ENCODE peak calls at places on chromosomes 12 and 14, in four cellular contexts. S is AG04449, W is HFF-Myc, U is AG04450. M is an unnamed sample.

GRCh38 chr14:75821828-75822521 is 159.8 kb downstream of the TGFB3 start:
- DNase-seq in W (no peak), U (no peak), S (no peak), M (no peak)

GRCh38 chr12:18165889-18166288 is 75.9 kb upstream of the RERGL start:
- DNase-seq in S (no peak), U (no peak), W (no peak), M (no peak)

GRCh38 chr14:52110441-52111086 is 41.7 kb upstream of the NID2 start:
- DNase-seq in S (peak), W (no peak), U (peak), M (no peak)

GRCh38 chr12:106082216-106083175 is 56.3 kb downstream of the NUAK1 start:
- DNase-seq in U (no peak), W (no peak), S (no peak), M (no peak)

GRCh38 chr14:104977681-104978647 is at the start of gene AHNAK2:
- DNase-seq in U (peak), W (no peak), S (no peak), M (peak)

GRCh38 chr12:64452559-64453329 is 824 bp downstream of the TBK1 start:
- DNase-seq in S (peak), U (peak), W (peak), M (no peak)

GRCh38 chr12:30927210-30927576 is 645 bp downstream of the TSPAN11 start:
- DNase-seq in W (no peak), U (no peak), S (no peak), M (no peak)

GRCh38 chr14:31154956-31155355 is 52.6 kb downstream of the HECTD1 start:
- DNase-seq in U (no peak), W (no peak), S (no peak), M (no peak)

GRCh38 chr14:89017417-89017816 is 193.0 kb downstream of the TTC8 start:
- DNase-seq in W (no peak), U (no peak), S (no peak), M (no peak)

GRCh38 chr14:102980409-102980810 is 57.9 kb downstream of the AMN start:
- DNase-seq in W (no peak), U (no peak), S (no peak), M (no peak)

GRCh38 chr14:102683399-102684275 is 91.2 kb downstream of the RCOR1 start:
- DNase-seq in S (no peak), U (no peak), W (no peak), M (no peak)

DNA sequence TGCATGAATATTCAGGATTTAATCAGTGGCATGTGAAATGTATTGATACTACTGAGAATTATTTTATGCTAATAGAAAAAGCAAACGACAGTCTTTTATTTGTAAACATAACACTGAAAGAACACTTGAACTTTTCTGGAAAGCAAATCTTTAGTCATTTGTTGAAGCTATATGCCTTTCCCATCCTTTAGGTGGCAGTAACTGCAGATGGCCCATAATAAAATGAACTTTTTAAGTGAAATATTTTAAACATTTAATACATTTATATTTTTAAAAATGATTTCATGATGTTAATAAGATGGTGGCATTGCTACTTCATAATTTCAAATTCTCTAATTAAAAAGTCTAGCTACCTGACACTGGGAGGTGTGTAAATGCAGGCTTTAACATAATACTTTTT is 13.9 kb upstream of the KRR1 start:
- DNase-seq in S (no peak), W (no peak), U (no peak), M (no peak)
- TF ChIP-seq CTCF in S (peak), W (peak), U (peak), M (peak)

DNA sequence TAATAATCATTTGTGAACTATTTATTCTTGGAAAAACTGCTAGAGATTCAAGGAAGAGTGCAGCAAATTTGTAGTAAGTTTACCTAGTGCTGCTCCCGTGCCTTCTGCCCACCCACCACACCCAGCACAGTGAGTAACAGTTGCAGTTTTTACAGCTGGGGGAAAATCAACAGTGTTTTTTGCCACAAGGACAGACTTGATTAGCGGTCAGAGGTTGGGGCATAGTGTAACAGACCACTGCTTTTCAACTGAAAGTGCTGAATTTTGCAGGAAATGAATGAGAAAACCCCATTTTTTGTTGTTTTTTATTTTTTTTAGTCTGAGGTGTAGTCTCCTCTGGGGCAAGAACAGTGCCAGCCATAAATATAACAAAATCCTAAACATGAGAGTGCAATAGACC is 7.5 kb upstream of the KLRK1 start:
- DNase-seq in W (no peak), S (no peak), U (no peak), M (no peak)
- H3K4me3 ChIP-seq in W (no peak), S (no peak), U (no peak), M (no peak)

GRCh38 chr14:57189070-57189469 is 79.6 kb downstream of the EXOC5 start:
- DNase-seq in S (no peak), W (peak), U (no peak), M (peak)
- TF ChIP-seq CTCF in S (peak), W (no peak), U (no peak), M (peak)

DNA sequence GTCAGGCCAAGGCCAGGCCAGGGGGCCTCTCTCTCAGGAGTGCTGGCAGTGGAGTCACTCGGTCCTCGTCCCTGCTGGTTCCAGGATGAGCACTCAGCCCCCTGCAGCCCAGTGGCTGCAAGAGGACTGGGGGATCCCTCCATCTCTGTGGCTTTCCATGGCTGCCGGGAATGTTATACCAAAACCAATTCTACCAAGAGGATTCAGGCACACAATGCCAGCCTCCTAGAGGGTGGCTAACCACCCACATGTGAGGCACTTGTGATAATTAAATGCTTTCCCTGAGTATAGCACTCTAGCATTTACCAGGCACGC is 21.9 kb downstream of the ASB2 start:
- DNase-seq in U (no peak), S (no peak), W (no peak), M (no peak)
- H3K4me3 ChIP-seq in U (no peak), S (no peak), W (no peak), M (no peak)

GRCh38 chr14:68408680-68409079 is 384.2 kb downstream of the ZFP36L1 start:
- DNase-seq in W (no peak), U (no peak), S (no peak), M (no peak)
- TF ChIP-seq CTCF in W (peak), U (no peak), S (no peak), M (peak)

GRCh38 chr12:112906712-112907414 is at the start of gene OAS1:
- DNase-seq in U (no peak), S (no peak), W (peak), M (no peak)
- H3K4me3 ChIP-seq in U (peak), S (no peak), W (peak), M (no peak)

GRCh38 chr14:67850066-67850830 is 30.7 kb downstream of the RAD51B start:
- DNase-seq in S (no peak), U (no peak), W (no peak), M (no peak)

GRCh38 chr14:67853207-67853606 is 33.6 kb downstream of the RAD51B start:
- DNase-seq in W (no peak), U (no peak), S (no peak), M (no peak)

GRCh38 chr14:67853748-67854147 is 34.2 kb downstream of the RAD51B start:
- DNase-seq in W (no peak), S (no peak), U (no peak), M (no peak)

GRCh38 chr14:67856806-67857205 is 37.2 kb downstream of the RAD51B start:
- DNase-seq in U (no peak), W (no peak), S (peak), M (no peak)

GRCh38 chr14:67851785-67852410 is 32.3 kb downstream of the RAD51B start:
- DNase-seq in U (no peak), W (no peak), S (no peak), M (no peak)
- TF ChIP-seq CTCF in U (no peak), W (no peak), S (no peak), M (no peak)